ENCODE peak calls at places on chromosomes 3 and 15, in six cellular contexts. Z is spleen, V is HuH-7.5, O is kidney, F is ureter, D is fibroblast of pulmonary artery. T is an unnamed sample.

GRCh38 chr3:34015204-34016142 is 217.0 kb downstream of the PDCD6IP start:
- DNase-seq in Z (no peak), V (no peak), O (no peak), F (no peak), D (peak; percentile 35), T (no peak)

GRCh38 chr3:160831411-160831810 is 75.4 kb downstream of the PPM1L start:
- DNase-seq in Z (no peak), V (no peak), O (no peak), F (no peak), D (no peak), T (no peak)

GRCh38 chr3:58353722-58354553 is 21.2 kb downstream of the PXK start:
- DNase-seq in Z (no peak), V (no peak), O (no peak), F (no peak), D (peak; percentile 57), T (peak; percentile 62)

GRCh38 chr3:189995129-189995528 is 125.6 kb downstream of the P3H2 start:
- DNase-seq in Z (no peak), V (no peak), O (no peak), F (no peak), D (no peak), T (peak; percentile 48)

GRCh38 chr3:64815691-64816225 is 128.0 kb upstream of the ADAMTS9 start:
- DNase-seq in Z (no peak), V (no peak), O (no peak), F (no peak), D (peak; percentile 39), T (peak; percentile 21)

GRCh38 chr15:41915203-41915994 is 21.5 kb upstream of the SPTBN5 start:
- DNase-seq in Z (no peak), V (no peak), O (no peak), F (no peak), D (no peak), T (no peak)

GRCh38 chr15:53658827-53659226 is 100.6 kb downstream of the WDR72 start:
- DNase-seq in Z (no peak), V (no peak), O (no peak), F (no peak), D (no peak), T (no peak)

GRCh38 chr3:111919370-111920065 is 59.3 kb upstream of the ABHD10 start:
- DNase-seq in Z (no peak), V (no peak), O (no peak), F (no peak), D (no peak), T (no peak)

GRCh38 chr3:126878664-126879063 is 104.3 kb upstream of the PLXNA1 start:
- DNase-seq in Z (no peak), V (no peak), O (no peak), F (no peak), D (no peak), T (no peak)